ENCODE peak calls at places on chromosomes 13 and 19, in eight cellular contexts. N is CD4-positive, alpha-beta T cell; J is glutamatergic neuron; B is nephron progenitor cell; U is fibroblast of mammary gland; X is thoracic aorta; L is coronary artery; D is cardiac muscle cell. S is an unnamed sample.

GRCh38 chr19:3683405-3683865 is 16.8 kb downstream of the PIP5K1C start:
- DNase-seq in D (peak; percentile 76), N (no peak), X (no peak), J (peak; percentile 83), L (no peak), U (peak; percentile 54), B (peak; percentile 46), S (no peak)

GRCh38 chr13:26220575-26220974 is 1.5 kb downstream of the RNF6 start:
- DNase-seq in X (no peak), N (no peak), D (peak; percentile 27), B (no peak), L (no peak), J (no peak), U (peak; percentile 69), S (no peak)

GRCh38 chr13:113969973-113970611 is 3.8 kb downstream of the C13orf46 start:
- DNase-seq in J (no peak), B (no peak), X (peak; percentile 1), U (no peak), D (no peak), L (no peak), N (no peak), S (no peak)

GRCh38 chr19:31135841-31136240 is 213.4 kb downstream of the TSHZ3 start:
- DNase-seq in N (no peak), B (no peak), L (no peak), D (no peak), U (peak; percentile 56), J (no peak), X (no peak), S (no peak)

GRCh38 chr13:105127732-105128131 is 1407.7 kb downstream of the EFNB2 start:
- DNase-seq in J (no peak), D (no peak), X (no peak), B (no peak), U (no peak), L (no peak), N (no peak), S (no peak)

GRCh38 chr19:54424660-54425381 is 9.6 kb downstream of the TTYH1 start:
- DNase-seq in L (no peak), U (no peak), J (no peak), X (no peak), B (no peak), D (no peak), N (no peak), S (no peak)

GRCh38 chr19:34428549-34429285 is 536 bp downstream of the UBA2 start:
- DNase-seq in U (peak; percentile 28), J (peak; percentile 29), L (peak; percentile 79), N (peak; percentile 6), X (no peak), D (peak; percentile 46), B (no peak), S (no peak)

GRCh38 chr13:39581177-39581576 is 21.8 kb downstream of the LHFPL6 start:
- DNase-seq in X (no peak), L (no peak), U (no peak), B (no peak), J (no peak), N (no peak), D (no peak), S (no peak)

GRCh38 chr13:36211567-36211966 is 2.8 kb downstream of the SOHLH2 start:
- DNase-seq in D (no peak), J (no peak), X (no peak), N (no peak), L (no peak), B (no peak), U (no peak), S (no peak)

GRCh38 chr19:45767881-45768643 is 990 bp downstream of the SIX5 start:
- DNase-seq in N (no peak), X (no peak), J (peak; percentile 63), L (no peak), U (peak; percentile 67), B (peak; percentile 66), D (peak; percentile 77), S (peak; percentile 50)

GRCh38 chr13:95298971-95299627 is 2.2 kb downstream of the ABCC4 start:
- DNase-seq in X (no peak), D (peak; percentile 65), B (no peak), L (no peak), J (no peak), N (no peak), U (peak; percentile 90), S (no peak)

GRCh38 chr19:7478173-7478842 is 10.5 kb downstream of the PEX11G start:
- DNase-seq in N (no peak), B (no peak), U (peak; percentile 21), D (no peak), L (no peak), J (no peak), X (no peak), S (no peak)

GRCh38 chr19:30079200-30079599 is 137.2 kb downstream of the URI1 start:
- DNase-seq in N (no peak), L (no peak), B (no peak), U (no peak), D (no peak), J (no peak), X (no peak), S (no peak)

GRCh38 chr13:101026328-101026727 is 351.7 kb upstream of the TMTC4 start:
- DNase-seq in L (no peak), X (no peak), N (no peak), D (no peak), B (no peak), U (no peak), J (no peak), S (no peak)

GRCh38 chr13:101916108-101916757 is 463.8 kb downstream of the ITGBL1 start:
- DNase-seq in N (no peak), U (peak; percentile 34), B (peak; percentile 71), J (peak; percentile 87), D (peak; percentile 4), L (no peak), X (no peak), S (peak; percentile 42)

GRCh38 chr19:18487576-18488402 is 34.1 kb downstream of the ELL start:
- DNase-seq in N (no peak), J (no peak), D (no peak), U (no peak), L (no peak), X (no peak), B (no peak), S (no peak)

GRCh38 chr19:18486746-18487145 is 35.1 kb downstream of the ELL start:
- DNase-seq in U (no peak), X (no peak), D (no peak), L (no peak), N (no peak), J (no peak), B (no peak), S (no peak)

GRCh38 chr19:18489627-18490184 is 32.2 kb downstream of the ELL start:
- DNase-seq in B (no peak), L (no peak), X (no peak), D (no peak), U (no peak), N (no peak), J (no peak), S (no peak)

GRCh38 chr19:18488838-18489626 is 32.8 kb downstream of the ELL start:
- DNase-seq in X (no peak), B (peak; percentile 70), L (no peak), J (peak; percentile 74), N (no peak), D (no peak), U (no peak), S (peak; percentile 53)

GRCh38 chr19:18488403-18488723 is 33.5 kb downstream of the ELL start:
- DNase-seq in U (no peak), N (no peak), L (no peak), X (no peak), D (no peak), B (no peak), J (no peak), S (no peak)
- TF ChIP-seq CTCF in U (peak; percentile 10), N (no peak), L (no peak), X (peak; percentile 41), D (peak; percentile 25), B (no peak), J (peak; percentile 26), S (no peak)

GRCh38 chr19:32649751-32650150 is 25.2 kb downstream of the ANKRD27 start:
- DNase-seq in B (no peak), J (no peak), L (no peak), X (no peak), D (no peak), N (no peak), U (no peak), S (no peak)

GRCh38 chr19:32652893-32653625 is 21.9 kb downstream of the ANKRD27 start:
- DNase-seq in J (no peak), B (no peak), N (no peak), D (peak; percentile 83), X (no peak), U (peak; percentile 61), L (no peak), S (no peak)

GRCh38 chr19:32650671-32651070 is 24.3 kb downstream of the ANKRD27 start:
- DNase-seq in J (no peak), B (no peak), D (no peak), U (no peak), L (no peak), N (no peak), X (no peak), S (no peak)

GRCh38 chr19:32653626-32653968 is 21.4 kb downstream of the ANKRD27 start:
- DNase-seq in L (no peak), J (no peak), D (no peak), B (no peak), U (no peak), X (no peak), N (no peak), S (no peak)

GRCh38 chr19:32651729-32652140 is 23.2 kb downstream of the ANKRD27 start:
- DNase-seq in D (peak; percentile 34), U (no peak), N (no peak), X (no peak), L (no peak), B (peak; percentile 58), J (peak; percentile 52), S (peak; percentile 34)
- TF ChIP-seq CTCF in D (peak; percentile 13), U (no peak), N (no peak), X (no peak), L (no peak), B (no peak), J (no peak), S (no peak)

GRCh38 chr19:40742477-40742876 is 7.8 kb downstream of the ACTMAP start:
- DNase-seq in B (no peak), D (no peak), U (no peak), J (no peak), X (no peak), N (no peak), L (no peak), S (no peak)

GRCh38 chr19:40743926-40744325 is 6.4 kb downstream of the ACTMAP start:
- DNase-seq in L (no peak), X (no peak), D (no peak), J (no peak), N (no peak), B (no peak), U (no peak), S (no peak)

GRCh38 chr19:40747536-40747935 is 2.7 kb downstream of the ACTMAP start:
- DNase-seq in L (no peak), J (no peak), D (no peak), U (no peak), B (no peak), N (no peak), X (no peak), S (no peak)

GRCh38 chr19:40745402-40745780 is 4.9 kb downstream of the ACTMAP start:
- DNase-seq in U (peak; percentile 51), J (no peak), B (no peak), X (no peak), L (no peak), D (peak; percentile 86), N (no peak), S (no peak)

GRCh38 chr19:40744554-40745401 is 5.5 kb downstream of the ACTMAP start:
- DNase-seq in N (no peak), B (no peak), L (no peak), X (no peak), J (no peak), U (no peak), D (no peak), S (no peak)
- TF ChIP-seq CTCF in N (no peak), B (no peak), L (no peak), X (no peak), J (no peak), U (no peak), D (no peak), S (no peak)

GRCh38 chr19:8593931-8594330 is 16.6 kb downstream of the ADAMTS10 start:
- DNase-seq in B (no peak), N (no peak), J (no peak), D (no peak), L (no peak), X (no peak), U (no peak), S (no peak)
- TF ChIP-seq CTCF in B (no peak), N (no peak), J (peak; percentile 10), D (peak; percentile 22), L (no peak), X (peak; percentile 38), U (peak; percentile 13), S (peak; percentile 35)